ENCODE peak calls at places on chromosomes 13 and 19, in nine cellular contexts. V is uterus, R is GM06990, A is A673, T is neural crest cell, K is foreskin keratinocyte, S is suprapubic skin, Q is GM10248, U is endodermal cell. X is an unnamed sample.

GRCh38 chr13:96141032-96141431 is 51.1 kb downstream of the HS6ST3 start:
- DNase-seq in A (peak), V (no peak), R (no peak), U (no peak), S (no peak), K (peak), T (no peak), Q (no peak), X (peak)

GRCh38 chr13:94707400-94708021 is 4.8 kb downstream of the SOX21 start:
- DNase-seq in S (no peak), T (peak), Q (no peak), A (no peak), R (no peak), K (no peak), V (no peak), U (peak), X (no peak)

GRCh38 chr19:13964776-13965175 is 12.5 kb downstream of the DCAF15 start:
- DNase-seq in T (no peak), S (no peak), V (no peak), Q (no peak), A (no peak), U (no peak), R (no peak), K (no peak), X (no peak)

GRCh38 chr19:18173572-18174294 is at the start of gene IFI30:
- DNase-seq in K (no peak), V (peak), T (no peak), S (no peak), R (peak), A (peak), Q (peak), U (peak), X (peak)

GRCh38 chr13:46668906-46669525 is 116.0 kb downstream of the LRCH1 start:
- DNase-seq in U (no peak), V (no peak), K (no peak), T (no peak), Q (no peak), S (no peak), R (no peak), A (peak), X (no peak)

GRCh38 chr13:95956589-95957148 is 96.5 kb downstream of the UGGT2 start:
- DNase-seq in Q (no peak), K (peak), A (no peak), T (no peak), U (no peak), R (peak), S (no peak), V (no peak), X (peak)

GRCh38 chr19:22427587-22428298 is 5.6 kb upstream of the ZNF98 start:
- DNase-seq in Q (no peak), T (no peak), A (no peak), S (no peak), V (no peak), K (no peak), U (no peak), R (no peak), X (no peak)

GRCh38 chr19:16446108-16447014 is 25.4 kb downstream of the EPS15L1 start:
- DNase-seq in T (no peak), A (no peak), K (no peak), S (no peak), Q (peak), V (no peak), U (no peak), R (peak), X (peak)

GRCh38 chr19:2634228-2634951 is 68.1 kb downstream of the GNG7 start:
- DNase-seq in A (no peak), U (no peak), V (no peak), Q (no peak), K (no peak), R (no peak), S (no peak), T (no peak), X (peak)

GRCh38 chr19:34089566-34089965 is 82.7 kb upstream of the LSM14A start:
- DNase-seq in U (no peak), R (no peak), S (no peak), Q (no peak), T (no peak), K (no peak), A (no peak), V (no peak), X (no peak)

GRCh38 chr13:34425307-34425949 is 516.6 kb upstream of the NBEA start:
- DNase-seq in A (no peak), K (no peak), S (no peak), R (no peak), Q (no peak), V (no peak), T (no peak), U (peak), X (no peak)

GRCh38 chr13:79481685-79482052 is 714 bp downstream of the NDFIP2 start:
- DNase-seq in Q (peak), K (peak), S (no peak), V (no peak), R (no peak), A (no peak), U (no peak), T (no peak), X (peak)

GRCh38 chr13:86877449-86877848 is 793.7 kb upstream of the SLITRK5 start:
- DNase-seq in R (no peak), U (no peak), K (no peak), A (no peak), T (no peak), Q (no peak), V (no peak), S (no peak), X (no peak)

GRCh38 chr19:37513397-37513796 is 6.7 kb downstream of the ZNF793 start:
- DNase-seq in S (no peak), U (no peak), Q (no peak), T (no peak), V (no peak), A (no peak), R (peak), K (no peak), X (no peak)

GRCh38 chr19:4206818-4207484 is 22.4 kb upstream of the EBI3 start:
- DNase-seq in T (no peak), A (peak), S (no peak), Q (no peak), R (no peak), K (no peak), U (no peak), V (no peak), X (peak)

GRCh38 chr13:27353166-27353583 is 71.2 kb upstream of the GTF3A start:
- DNase-seq in R (peak), U (no peak), K (no peak), V (no peak), S (no peak), Q (peak), A (no peak), T (no peak), X (peak)

GRCh38 chr13:31882794-31883193 is 143.5 kb downstream of the RXFP2 start:
- DNase-seq in A (no peak), V (no peak), U (no peak), Q (no peak), K (no peak), R (no peak), S (no peak), T (no peak), X (no peak)

GRCh38 chr19:50932690-50933083 is 20.2 kb downstream of the KLK5 start:
- DNase-seq in T (no peak), R (no peak), Q (no peak), S (no peak), U (no peak), V (no peak), K (peak), A (no peak), X (no peak)

GRCh38 chr13:43786766-43787517 is at the start of gene ENOX1:
- DNase-seq in A (peak), S (peak), T (peak), K (peak), U (peak), R (peak), Q (peak), V (peak), X (peak)

GRCh38 chr13:50654341-50654740 is 189.2 kb downstream of the DLEU7 start:
- DNase-seq in K (peak), U (no peak), Q (no peak), V (no peak), T (no peak), R (no peak), S (no peak), A (no peak), X (no peak)

GRCh38 chr13:26561636-26562537 is 4.4 kb downstream of the WASF3 start:
- DNase-seq in Q (no peak), S (no peak), U (no peak), R (no peak), A (no peak), V (no peak), K (peak), T (peak), X (no peak)

GRCh38 chr19:54674021-54674617 is 11.3 kb downstream of the LILRB4 start:
- DNase-seq in T (no peak), S (no peak), V (no peak), A (peak), Q (peak), R (no peak), K (peak), U (no peak), X (peak)
- TF ChIP-seq CTCF in T (peak), S (no peak), V (peak), A (peak), Q (peak), R (peak), K (peak), U (peak), X (peak)

GRCh38 chr13:51731759-51732158 is 72.2 kb downstream of the DHRS12 start:
- DNase-seq in K (no peak), V (no peak), T (no peak), Q (no peak), S (no peak), R (no peak), U (no peak), A (peak), X (no peak)
- TF ChIP-seq CTCF in K (peak), V (peak), T (no peak), Q (no peak), S (peak), R (no peak), U (peak), A (peak), X (no peak)

GRCh38 chr19:49667473-49667872 is 1.7 kb downstream of the BCL2L12 start:
- DNase-seq in R (no peak), K (no peak), V (no peak), U (no peak), A (no peak), T (no peak), S (no peak), Q (no peak), X (no peak)

GRCh38 chr19:49664171-49665070 is 1.2 kb downstream of the IRF3 start:
- DNase-seq in S (peak), U (peak), V (peak), Q (peak), K (peak), A (peak), R (peak), T (peak), X (peak)

GRCh38 chr19:49665301-49666119 is at the start of the genes BCL2L12 and IRF3:
- DNase-seq in K (peak), U (peak), A (peak), S (peak), T (peak), R (peak), Q (peak), V (peak), X (peak)

GRCh38 chr19:49663224-49663623 is 2.4 kb downstream of the IRF3 start:
- DNase-seq in Q (no peak), S (no peak), R (no peak), K (no peak), T (no peak), A (no peak), V (no peak), U (no peak), X (no peak)

GRCh38 chr19:49666120-49666444 is 349 bp downstream of the BCL2L12 start:
- DNase-seq in Q (no peak), T (no peak), S (no peak), K (no peak), U (no peak), A (no peak), V (no peak), R (no peak), X (no peak)
- TF ChIP-seq CTCF in Q (no peak), T (peak), S (no peak), K (peak), U (peak), A (no peak), V (no peak), R (no peak), X (no peak)

GRCh38 chr13:44818428-44818827 is 170.8 kb downstream of the NUFIP1 start:
- DNase-seq in A (peak), U (peak), K (peak), R (no peak), T (no peak), S (no peak), Q (no peak), V (no peak), X (peak)
- TF ChIP-seq CTCF in A (peak), U (peak), K (peak), R (peak), T (peak), S (no peak), Q (no peak), V (no peak), X (no peak)

GRCh38 chr13:30002577-30002976 is 152.2 kb upstream of the UBL3 start:
- DNase-seq in T (no peak), S (no peak), V (no peak), K (peak), A (no peak), U (no peak), Q (no peak), R (no peak), X (peak)

GRCh38 chr13:30000373-30000770 is 150.0 kb upstream of the UBL3 start:
- DNase-seq in K (no peak), A (no peak), R (no peak), S (no peak), V (no peak), T (no peak), U (no peak), Q (no peak), X (no peak)

GRCh38 chr13:29999492-30000372 is 149.3 kb upstream of the UBL3 start:
- DNase-seq in T (no peak), S (no peak), K (no peak), Q (no peak), U (no peak), V (no peak), R (no peak), A (no peak), X (no peak)

GRCh38 chr13:30006246-30006645 is 155.8 kb upstream of the UBL3 start:
- DNase-seq in U (no peak), K (no peak), V (no peak), T (no peak), A (no peak), S (no peak), Q (no peak), R (no peak), X (no peak)

GRCh38 chr13:30004204-30004603 is 153.8 kb upstream of the UBL3 start:
- DNase-seq in S (no peak), K (no peak), R (no peak), T (no peak), A (no peak), U (no peak), V (no peak), Q (no peak), X (no peak)
- TF ChIP-seq CTCF in S (no peak), K (no peak), R (no peak), T (no peak), A (no peak), U (no peak), V (no peak), Q (no peak), X (no peak)

GRCh38 chr19:29573486-29573885 is 32.6 kb upstream of the POP4 start:
- DNase-seq in S (peak), A (no peak), K (no peak), T (no peak), R (no peak), U (no peak), Q (no peak), V (no peak), X (no peak)

GRCh38 chr19:29576761-29577661 is 29.1 kb upstream of the POP4 start:
- DNase-seq in S (peak), V (no peak), T (no peak), Q (peak), A (no peak), U (no peak), R (no peak), K (peak), X (peak)

GRCh38 chr19:29576043-29576442 is 30.0 kb upstream of the POP4 start:
- DNase-seq in Q (no peak), V (no peak), S (peak), K (peak), T (no peak), R (no peak), U (no peak), A (no peak), X (no peak)

GRCh38 chr19:29577662-29577963 is 28.5 kb upstream of the POP4 start:
- DNase-seq in T (no peak), R (no peak), V (no peak), K (no peak), U (no peak), S (peak), Q (no peak), A (no peak), X (no peak)

GRCh38 chr19:29574518-29574917 is 31.6 kb upstream of the POP4 start:
- DNase-seq in U (no peak), A (no peak), T (no peak), Q (no peak), R (no peak), V (no peak), S (peak), K (no peak), X (no peak)
- TF ChIP-seq CTCF in U (no peak), A (no peak), T (no peak), Q (no peak), R (no peak), V (no peak), S (no peak), K (no peak), X (no peak)

DNA sequence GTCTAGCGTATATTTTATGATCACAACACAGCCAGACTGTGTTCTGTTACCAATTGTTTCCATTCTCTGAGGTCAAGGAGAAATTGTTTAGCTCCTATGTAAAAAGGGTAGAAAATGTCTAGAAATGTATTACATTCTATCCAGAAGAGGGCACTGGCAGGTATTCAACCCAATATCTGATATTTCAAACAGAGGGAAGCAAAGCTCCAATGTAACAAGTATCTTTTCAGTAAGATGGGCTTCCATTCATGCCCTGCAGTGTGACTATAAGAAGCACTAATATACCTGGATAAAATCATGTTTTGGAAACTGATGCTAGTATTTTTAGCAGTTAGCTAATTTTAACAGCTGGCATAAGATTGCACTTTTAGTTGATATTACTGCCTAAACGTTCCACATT is 312.7 kb downstream of the FGF14 start:
- DNase-seq in U (no peak), Q (no peak), V (no peak), S (no peak), A (peak), R (no peak), T (no peak), K (no peak), X (no peak)
- TF ChIP-seq CTCF in U (peak), Q (no peak), V (no peak), S (no peak), A (peak), R (peak), T (peak), K (peak), X (no peak)

DNA sequence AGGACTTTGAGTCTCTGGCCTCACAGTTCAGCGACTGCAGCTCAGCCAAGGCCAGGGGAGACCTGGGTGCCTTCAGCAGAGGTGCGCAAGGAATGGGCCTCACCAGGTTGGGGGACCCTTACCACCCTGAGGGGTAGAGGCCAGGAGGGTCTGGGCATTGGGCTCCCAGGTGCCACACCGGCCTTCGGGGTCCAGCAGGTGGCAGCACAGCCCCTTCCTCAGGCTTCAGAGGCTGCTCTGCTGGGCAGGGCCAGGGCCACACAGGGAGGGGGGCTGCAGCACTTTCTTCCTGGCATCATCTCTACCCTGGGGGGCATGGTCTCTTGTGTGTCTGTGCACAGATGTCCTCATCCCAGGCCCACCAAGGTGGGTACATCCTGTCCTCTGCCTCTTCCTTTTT is 12.9 kb downstream of the PIN1 start:
- DNase-seq in Q (no peak), S (no peak), K (no peak), U (peak), T (no peak), V (no peak), R (no peak), A (no peak), X (no peak)
- TF ChIP-seq CTCF in Q (peak), S (peak), K (peak), U (peak), T (peak), V (no peak), R (peak), A (peak), X (peak)

GRCh38 chr13:75432045-75432444 is 49.9 kb downstream of the TBC1D4 start:
- DNase-seq in U (no peak), S (no peak), A (no peak), T (no peak), Q (no peak), R (no peak), K (peak), V (no peak), X (peak)
- TF ChIP-seq CTCF in U (no peak), S (no peak), A (peak), T (no peak), Q (peak), R (peak), K (peak), V (no peak), X (no peak)

X was measured in GM12865.